ENCODE peak calls at places on chromosomes 11 and 22, in six cellular contexts. G is transverse colon, W is Peyer's patch, N is A549, X is body of pancreas, D is adrenal gland. Z is an unnamed sample. For H3K9me3, the result is how much of the 10 kb centered on the place peaks cover.

GRCh38 chr22:44042822-44043221 is 18.7 kb downstream of the PARVB start:
- DNase-seq in X (no peak), N (no peak), W (no peak), G (no peak), D (no peak), Z (no peak)

GRCh38 chr11:13339196-13340153 is 61.9 kb downstream of the BMAL1 start:
- DNase-seq in G (no peak), W (no peak), X (no peak), D (peak), N (peak), Z (no peak)

GRCh38 chr11:125088123-125088522 is 23.3 kb downstream of the TMEM218 start:
- DNase-seq in X (no peak), D (peak), W (no peak), N (no peak), G (no peak), Z (no peak)

GRCh38 chr22:44097263-44098020 is 73.3 kb downstream of the PARVB start:
- DNase-seq in N (no peak), W (no peak), D (no peak), X (no peak), G (no peak), Z (no peak)

GRCh38 chr11:121575250-121575962 is 122.6 kb upstream of the SORL1-AS1 start:
- DNase-seq in D (peak), N (no peak), W (peak), G (peak), X (peak), Z (peak)

GRCh38 chr11:115550291-115551059 is 46.3 kb upstream of the CADM1 start:
- DNase-seq in W (no peak), G (no peak), N (no peak), X (no peak), D (no peak), Z (no peak)

GRCh38 chr11:109641549-109641948 is 219.6 kb downstream of the C11orf87 start:
- DNase-seq in N (peak), D (no peak), X (no peak), W (no peak), G (no peak), Z (no peak)

GRCh38 chr11:67504950-67505561 is at the start of gene PITPNM1:
- DNase-seq in X (peak), N (peak), G (peak), W (peak), D (peak), Z (peak)

GRCh38 chr11:131305005-131305404 is 65.4 kb upstream of the NTM start:
- DNase-seq in D (no peak), X (no peak), G (no peak), W (no peak), N (no peak), Z (no peak)

GRCh38 chr11:100247701-100248100 is 439.4 kb upstream of the ARHGAP42 start:
- DNase-seq in X (no peak), G (no peak), N (no peak), D (no peak), W (no peak), Z (no peak)

GRCh38 chr22:50276143-50276542 is 6.0 kb upstream of the MAPK11 start:
- DNase-seq in G (peak), D (peak), N (peak), W (peak), X (peak), Z (peak)

GRCh38 chr11:66022401-66023185 is 3.7 kb downstream of the CATSPER1 start:
- DNase-seq in G (peak), N (peak), W (peak), X (peak), D (peak), Z (peak)

GRCh38 chr11:109390752-109391151 is 31.2 kb upstream of the C11orf87 start:
- DNase-seq in G (no peak), D (no peak), X (no peak), N (no peak), W (no peak), Z (no peak)

GRCh38 chr11:102415252-102415916 is 37.2 kb downstream of the TMEM123 start:
- DNase-seq in G (no peak), X (no peak), W (no peak), N (no peak), D (no peak), Z (no peak)

GRCh38 chr11:36222755-36223635 is 66.2 kb downstream of the COMMD9 start:
- DNase-seq in D (no peak), G (no peak), X (no peak), N (no peak), W (no peak), Z (no peak)

GRCh38 chr22:47586038-47586437 is 823.6 kb downstream of the TBC1D22A start:
- DNase-seq in X (no peak), W (peak), N (peak), G (no peak), D (no peak), Z (no peak)
- H3K9me3 ChIP-seq in X (under half), W (under half), N (under half), G (under half), D (under half), Z (under half)

DNA sequence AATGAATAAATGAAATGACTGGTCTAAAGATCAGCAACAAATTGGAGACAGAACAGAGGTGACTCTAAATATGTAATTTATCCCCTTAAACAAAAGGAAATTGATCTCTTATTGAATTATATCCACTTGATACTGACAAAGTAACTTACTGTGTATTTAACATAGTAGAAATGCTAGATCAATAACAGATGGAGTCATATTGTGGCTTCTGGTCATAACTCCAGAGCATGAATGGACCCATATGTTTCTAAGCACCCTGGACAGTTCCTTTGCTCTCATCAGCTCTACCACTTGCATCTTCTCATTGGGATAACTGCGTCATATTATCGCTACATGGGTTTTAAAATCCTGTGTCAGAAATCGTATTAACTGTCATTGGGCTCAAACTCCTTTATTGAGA is 222.3 kb downstream of the ETS1 start:
- DNase-seq in X (no peak), W (no peak), N (peak), D (no peak), G (no peak), Z (no peak)
- TF ChIP-seq POLR2A in X (no peak), W (no peak), N (no peak), D (no peak), G (no peak), Z (no peak)

DNA sequence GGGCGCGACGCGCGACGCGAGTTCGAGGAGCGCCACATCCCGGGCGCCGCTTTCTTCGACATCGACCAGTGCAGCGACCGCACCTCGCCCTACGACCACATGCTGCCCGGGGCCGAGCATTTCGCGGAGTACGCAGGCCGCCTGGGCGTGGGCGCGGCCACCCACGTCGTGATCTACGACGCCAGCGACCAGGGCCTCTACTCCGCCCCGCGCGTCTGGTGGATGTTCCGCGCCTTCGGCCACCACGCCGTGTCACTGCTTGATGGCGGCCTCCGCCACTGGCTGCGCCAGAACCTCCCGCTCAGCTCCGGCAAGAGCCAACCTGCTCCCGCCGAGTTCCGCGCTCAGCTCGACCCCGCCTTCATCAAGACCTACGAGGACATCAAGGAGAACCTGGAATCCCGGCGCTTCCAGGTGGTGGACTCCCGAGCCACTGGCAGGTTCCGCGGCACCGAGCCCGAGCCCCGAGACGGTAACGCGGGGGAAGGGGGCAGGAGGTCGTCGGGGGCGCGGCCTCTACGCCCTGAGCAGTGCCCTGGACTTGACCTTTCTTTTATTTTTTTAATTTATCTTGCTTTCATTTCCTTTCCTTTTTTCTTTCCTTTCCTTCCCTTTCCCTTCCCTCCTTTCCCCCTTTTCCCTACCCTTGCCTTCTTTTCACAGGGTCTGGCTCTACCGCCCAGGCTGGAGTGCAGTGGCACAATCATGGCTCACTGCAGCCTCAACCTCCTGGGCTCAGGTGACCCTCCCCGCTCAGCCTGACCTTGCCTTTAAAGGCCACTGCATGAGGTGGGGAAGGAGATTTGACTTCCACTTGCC is 5.0 kb downstream of the MPST start:
- DNase-seq in G (peak), X (no peak), W (peak), N (no peak), D (no peak), Z (no peak)
- H3K4me3 ChIP-seq in G (no peak), X (no peak), W (peak), N (no peak), D (no peak), Z (no peak)

GRCh38 chr22:47340851-47341436 is 578.5 kb downstream of the TBC1D22A start:
- DNase-seq in D (no peak), G (no peak), N (no peak), X (no peak), W (peak), Z (no peak)
- H3K9me3 ChIP-seq in D (under half), G (under half), N (under half), X (under half), W (under half), Z (under half)

GRCh38 chr11:64317325-64317960 is at the start of gene TRMT112:
- DNase-seq in D (peak), X (peak), N (peak), W (peak), G (peak), Z (peak)
- TF ChIP-seq POLR2A in D (peak), X (peak), N (peak), W (peak), G (peak), Z (peak)

GRCh38 chr11:47144541-47144940 is 32.1 kb downstream of the ARFGAP2 start:
- DNase-seq in X (no peak), G (no peak), D (no peak), W (no peak), N (no peak), Z (no peak)
- H3K4me3 ChIP-seq in X (no peak), G (no peak), D (no peak), W (no peak), N (no peak), Z (no peak)

DNA sequence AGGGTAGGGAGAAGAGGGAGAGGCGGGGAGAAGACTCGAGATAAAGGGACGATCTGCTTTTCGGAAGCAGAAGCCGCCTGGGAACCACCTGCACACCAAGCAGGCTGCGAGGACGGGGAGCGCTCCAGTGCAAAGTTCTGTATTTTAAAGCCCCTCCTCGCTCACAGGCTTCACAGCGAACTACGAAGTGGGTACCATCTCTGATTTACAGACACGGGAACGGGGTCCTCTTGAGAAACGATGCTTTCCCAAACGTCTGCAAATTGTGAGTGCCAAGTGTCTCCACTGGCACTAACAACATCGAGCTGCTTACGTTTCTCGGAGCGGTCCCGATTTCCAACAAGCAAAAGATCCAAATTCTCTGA is 700 bp upstream of the STX3 start:
- DNase-seq in G (peak), N (peak), W (peak), D (peak), X (peak), Z (no peak)
- H3K9me3 ChIP-seq in G (under half), N (under half), W (under half), D (under half), X (under half), Z (under half)

DNA sequence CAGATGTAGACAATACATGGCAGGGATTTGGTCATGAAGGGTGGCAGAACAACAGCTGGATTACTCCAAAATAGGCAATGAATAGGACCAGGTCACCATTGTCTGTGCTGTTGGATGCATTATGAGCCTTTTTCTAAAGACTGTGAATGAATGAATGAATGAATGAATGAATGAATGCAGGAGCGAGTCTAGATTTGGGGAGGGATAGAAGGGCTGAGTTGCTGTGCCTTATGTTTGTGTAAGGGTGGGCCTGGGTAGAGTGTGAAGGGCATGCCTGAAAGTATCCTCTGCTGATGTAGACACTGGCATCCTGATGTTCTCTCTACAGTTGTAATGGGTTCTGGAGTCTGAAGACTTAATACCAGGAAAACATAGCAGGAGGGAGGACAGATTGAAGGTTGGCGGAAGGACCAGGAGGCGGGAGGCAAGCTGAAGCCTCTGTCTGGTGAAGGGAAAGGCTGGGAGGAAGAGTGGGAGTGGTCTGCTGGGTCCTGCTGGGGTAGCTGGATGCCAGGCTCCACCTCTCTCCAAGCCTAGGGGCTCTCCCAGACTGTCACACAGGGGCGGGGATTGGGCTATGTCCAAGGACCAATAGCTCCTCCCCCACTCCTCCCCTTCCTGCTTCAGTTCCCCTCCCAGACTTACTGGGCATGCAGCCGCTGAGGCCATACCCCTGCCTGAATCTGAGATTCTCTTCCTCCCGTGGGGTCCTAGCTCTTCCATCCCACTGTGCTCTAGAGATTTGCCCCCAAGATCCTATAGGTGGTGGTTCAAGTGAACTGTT is 4.8 kb downstream of the TRIM3 start:
- DNase-seq in W (peak), G (peak), X (peak), D (peak), N (peak), Z (peak)
- TF ChIP-seq POLR2A in W (peak), G (no peak), X (no peak), D (no peak), N (no peak), Z (no peak)